ENCODE peak calls at places on chromosomes 1 and 21, in six cellular contexts. U is brain microvascular endothelial cell, D is pancreas, C is GM13977, N is left ventricle myocardium inferior, Z is RWPE1. T is an unnamed sample.
A peak's percentile ranks its signal among the peaks of the same experiment; 100 is the strongest.

GRCh38 chr21:42389449-42389835 is 6.4 kb downstream of the TMPRSS3 start:
- DNase-seq in N (no peak), Z (no peak), C (no peak), U (no peak), D (peak; percentile 79), T (no peak)

GRCh38 chr1:193408782-193409293 is 222.4 kb upstream of the B3GALT2 start:
- DNase-seq in Z (no peak), C (no peak), D (peak; percentile 85), N (peak; percentile 82), U (peak; percentile 99), T (no peak)

GRCh38 chr1:100868364-100868995 is 26.2 kb downstream of the EXTL2 start:
- DNase-seq in N (no peak), Z (peak; percentile 25), D (no peak), U (no peak), C (no peak), T (no peak)

GRCh38 chr21:14542638-14543037 is 3.5 kb downstream of the SAMSN1 start:
- DNase-seq in N (no peak), D (no peak), U (no peak), Z (no peak), C (no peak), T (no peak)

GRCh38 chr1:82731216-82731615 is 930.5 kb downstream of the ADGRL2 start:
- DNase-seq in Z (no peak), C (no peak), U (no peak), N (no peak), D (no peak), T (no peak)

GRCh38 chr1:64098436-64098835 is 105.0 kb upstream of the UBE2U start:
- DNase-seq in U (no peak), C (no peak), D (no peak), N (no peak), Z (no peak), T (no peak)

GRCh38 chr1:65323246-65323645 is 13.9 kb downstream of the DNAJC6 start:
- DNase-seq in D (no peak), N (no peak), U (no peak), Z (no peak), C (no peak), T (no peak)

GRCh38 chr1:169601096-169601881 is 15.0 kb upstream of the F5 start:
- DNase-seq in C (peak; percentile 8), U (no peak), Z (peak; percentile 34), D (no peak), N (no peak), T (peak; percentile 21)

GRCh38 chr21:22881131-22881530 is 1882.9 kb downstream of the NCAM2 start:
- DNase-seq in Z (no peak), D (no peak), C (no peak), U (no peak), N (no peak), T (no peak)

GRCh38 chr21:39348355-39349210 is at the start of gene HMGN1:
- DNase-seq in N (peak; percentile 81), Z (peak; percentile 66), U (peak; percentile 76), C (peak; percentile 81), D (peak; percentile 89), T (peak; percentile 82)

GRCh38 chr1:43238104-43238503 is 31.7 kb upstream of the TMEM125 start:
- DNase-seq in C (peak; percentile 49), N (peak; percentile 60), U (peak; percentile 62), D (peak; percentile 80), Z (peak; percentile 62), T (peak; percentile 65)

GRCh38 chr1:25201006-25201405 is 31.3 kb downstream of the SYF2 start:
- DNase-seq in C (no peak), D (no peak), N (no peak), Z (no peak), U (no peak), T (no peak)

GRCh38 chr1:12457771-12458170 is 160.2 kb downstream of the DHRS3 start:
- DNase-seq in Z (no peak), N (no peak), C (no peak), D (no peak), U (no peak), T (no peak)

GRCh38 chr21:39047046-39047445 is 136.2 kb downstream of the PSMG1 start:
- DNase-seq in U (no peak), D (no peak), N (no peak), C (no peak), Z (no peak), T (no peak)

GRCh38 chr1:116740296-116740695 is 13.9 kb upstream of the CD2 start:
- DNase-seq in N (no peak), C (no peak), U (no peak), Z (no peak), D (no peak), T (no peak)

GRCh38 chr1:35573198-35573775 is at the start of gene TFAP2E:
- DNase-seq in C (no peak), D (peak; percentile 54), Z (peak; percentile 62), N (no peak), U (no peak), T (no peak)

GRCh38 chr21:46667191-46667734 is 31.8 kb downstream of the PRMT2 start:
- DNase-seq in U (peak; percentile 11), C (peak; percentile 59), D (no peak), N (no peak), Z (peak; percentile 34), T (peak; percentile 64)

GRCh38 chr21:26964379-26964778 is 2.5 kb downstream of the ADAMTS5 start:
- DNase-seq in N (peak; percentile 66), U (no peak), Z (no peak), D (no peak), C (no peak), T (no peak)

GRCh38 chr21:26966360-26966977 is 419 bp downstream of the ADAMTS5 start:
- DNase-seq in C (peak; percentile 18), N (no peak), U (no peak), D (no peak), Z (no peak), T (no peak)

GRCh38 chr21:26965091-26965566 is 1.8 kb downstream of the ADAMTS5 start:
- DNase-seq in N (no peak), U (no peak), Z (no peak), D (no peak), C (peak; percentile 12), T (no peak)

GRCh38 chr21:26966978-26967913 is at the start of gene ADAMTS5:
- DNase-seq in U (peak; percentile 58), N (peak; percentile 51), C (peak; percentile 14), D (peak; percentile 12), Z (peak; percentile 10), T (no peak)

GRCh38 chr21:26965567-26966359 is 1.1 kb downstream of the ADAMTS5 start:
- DNase-seq in C (peak; percentile 20), U (peak; percentile 14), D (peak; percentile 25), N (peak; percentile 65), Z (no peak), T (peak; percentile 25)
- TF ChIP-seq CTCF in C (no peak), U (peak; percentile 56), D (no peak), N (peak; percentile 59), Z (no peak), T (no peak)

DNA sequence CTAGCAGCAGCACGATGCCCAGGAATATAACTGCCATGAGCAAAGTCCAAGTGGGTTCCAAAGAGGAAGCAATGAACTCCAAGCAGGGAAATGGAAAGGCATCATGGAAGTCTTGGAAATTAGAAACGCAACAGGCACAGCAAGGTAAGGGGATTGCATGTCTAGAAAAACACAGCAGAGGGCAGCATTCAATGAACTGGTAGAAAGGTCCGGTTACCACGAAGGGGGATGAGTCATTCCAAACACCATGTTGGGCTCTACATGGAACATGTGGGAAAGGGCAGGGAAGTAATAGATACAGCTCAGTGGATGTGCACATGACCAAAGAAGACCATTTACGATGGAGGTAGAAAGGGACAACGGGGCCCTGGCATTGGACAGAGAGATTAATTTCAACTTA is 36.4 kb downstream of the RXRG start:
- DNase-seq in C (peak; percentile 16), Z (peak; percentile 45), U (peak; percentile 20), D (peak; percentile 42), N (no peak), T (peak; percentile 19)
- TF ChIP-seq CTCF in C (peak; percentile 36), Z (no peak), U (peak; percentile 39), D (no peak), N (peak; percentile 61), T (peak; percentile 1)

GRCh38 chr1:111789666-111790316 is 34.1 kb downstream of the DDX20 start:
- DNase-seq in D (no peak), Z (no peak), C (no peak), N (no peak), U (no peak), T (no peak)
- TF ChIP-seq CTCF in D (no peak), Z (no peak), C (no peak), N (peak; percentile 41), U (no peak), T (no peak)

DNA sequence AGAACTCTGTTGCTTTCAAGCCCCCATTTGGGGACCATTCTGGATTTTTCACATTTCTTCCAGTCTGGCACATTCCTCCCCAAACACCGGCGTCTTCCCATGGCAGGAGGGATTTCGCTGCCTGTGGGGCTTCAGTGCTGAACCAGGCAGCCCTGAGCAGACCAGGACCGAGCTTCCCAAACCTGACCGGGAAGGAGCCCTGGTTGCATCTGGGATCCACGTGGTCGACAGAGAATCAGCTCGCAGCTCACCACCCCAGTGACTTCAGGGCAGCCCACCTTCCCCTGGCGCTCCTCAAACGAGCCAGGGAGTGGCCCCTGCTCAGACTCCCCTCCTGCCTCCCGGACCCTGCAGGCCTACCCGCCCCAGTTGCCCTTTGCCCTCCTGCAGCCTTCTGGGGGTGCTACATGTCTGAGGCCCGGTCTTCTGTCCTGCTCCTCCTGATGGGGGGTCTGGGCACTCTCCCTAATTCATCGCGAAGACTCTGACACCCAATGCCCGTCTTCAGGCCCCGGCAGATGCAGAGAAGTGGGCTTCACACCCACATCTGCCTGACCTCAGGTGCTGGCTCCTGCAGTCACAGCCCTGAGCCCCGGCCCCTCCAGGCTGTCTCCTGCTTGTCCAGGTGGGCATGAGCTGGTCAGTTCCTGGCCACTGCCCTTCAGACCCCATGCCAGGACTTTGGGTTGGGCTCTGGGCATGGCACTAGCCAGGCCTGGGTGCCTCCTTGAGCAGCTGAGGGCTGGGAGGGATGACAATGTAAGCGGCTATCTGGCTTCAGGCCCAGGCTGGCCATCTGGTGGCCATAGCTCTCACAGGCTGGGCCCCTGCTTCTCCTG is 26.2 kb upstream of the PRSS38 start:
- DNase-seq in C (peak; percentile 7), U (no peak), N (no peak), D (no peak), Z (no peak), T (no peak)
- TF ChIP-seq CTCF in C (no peak), U (peak; percentile 38), N (no peak), D (no peak), Z (no peak), T (no peak)

GRCh38 chr1:109918077-109918606 is 7.5 kb downstream of the CSF1 start:
- DNase-seq in N (no peak), D (no peak), U (no peak), C (no peak), Z (no peak), T (no peak)
- TF ChIP-seq CTCF in N (no peak), D (no peak), U (peak; percentile 33), C (peak; percentile 9), Z (no peak), T (no peak)

T was measured in GM20000.